ENCODE peak calls at places on chromosomes 16 and 17, in eight cellular contexts. T, Y, A, E, I, L, R and U are unnamed samples.

GRCh38 chr17:66686601-66687000 is 148.3 kb upstream of the CACNG5 start:
- DNase-seq in T (no peak), Y (no peak), A (no peak), E (no peak), I (no peak), L (no peak), R (no peak), U (no peak)

GRCh38 chr17:48066192-48066591 is 18.0 kb downstream of the NFE2L1 start:
- DNase-seq in T (no peak), Y (no peak), A (no peak), E (no peak), I (no peak), L (no peak), R (no peak), U (no peak)

GRCh38 chr17:64231567-64232141 is 31.4 kb downstream of the TEX2 start:
- DNase-seq in T (no peak), Y (no peak), A (no peak), E (no peak), I (no peak), L (no peak), R (no peak), U (no peak)

GRCh38 chr16:88652763-88653065 is 1.9 kb upstream of the CYBA start:
- DNase-seq in T (no peak), Y (no peak), A (no peak), E (no peak), I (no peak), L (no peak), R (no peak), U (no peak)

GRCh38 chr17:46863383-46864121 is 12.2 kb downstream of the WNT9B start:
- DNase-seq in T (no peak), Y (no peak), A (no peak), E (no peak), I (no peak), L (no peak), R (no peak), U (no peak)

GRCh38 chr16:1310832-1311200 is 1.4 kb downstream of the UBE2I start:
- DNase-seq in T (no peak), Y (peak; percentile 15), A (peak; percentile 56), E (no peak), I (no peak), L (no peak), R (no peak), U (peak; percentile 23)

GRCh38 chr16:2751577-2752034 is 832 bp upstream of the SRRM2 start:
- DNase-seq in T (no peak), Y (no peak), A (no peak), E (no peak), I (no peak), L (no peak), R (no peak), U (peak; percentile 77)

GRCh38 chr17:5665164-5665563 is 80.9 kb upstream of the NLRP1 start:
- DNase-seq in T (no peak), Y (no peak), A (no peak), E (peak; percentile 13), I (no peak), L (no peak), R (no peak), U (no peak)

GRCh38 chr17:79051306-79051705 is 23.3 kb upstream of the ENGASE start:
- DNase-seq in T (no peak), Y (no peak), A (no peak), E (no peak), I (no peak), L (no peak), R (no peak), U (no peak)

GRCh38 chr16:55901756-55902155 is 26.6 kb upstream of the CES5A start:
- DNase-seq in T (no peak), Y (no peak), A (no peak), E (no peak), I (no peak), L (no peak), R (no peak), U (no peak)

GRCh38 chr16:61936522-61936921 is 99.7 kb downstream of the CDH8 start:
- DNase-seq in T (no peak), Y (no peak), A (no peak), E (no peak), I (no peak), L (no peak), R (no peak), U (peak; percentile 39)

GRCh38 chr17:71417142-71417541 is 703.7 kb upstream of the SOX9 start:
- DNase-seq in T (no peak), Y (no peak), A (no peak), E (no peak), I (no peak), L (no peak), R (no peak), U (no peak)

GRCh38 chr17:1147664-1148063 is 32.1 kb downstream of the ABR start:
- DNase-seq in T (peak; percentile 88), Y (no peak), A (no peak), E (peak; percentile 17), I (peak; percentile 91), L (no peak), R (no peak), U (peak; percentile 73)

GRCh38 chr17:1304962-1305361 is 25.5 kb downstream of the TRARG1 start:
- DNase-seq in T (no peak), Y (no peak), A (no peak), E (no peak), I (no peak), L (no peak), R (no peak), U (no peak)

GRCh38 chr16:67959520-67959919 is 8.9 kb downstream of the SLC12A4 start:
- DNase-seq in T (no peak), Y (no peak), A (no peak), E (peak; percentile 86), I (no peak), L (no peak), R (no peak), U (no peak)

GRCh38 chr16:4678596-4678995 is 14.8 kb upstream of the NUDT16L1 start:
- DNase-seq in T (no peak), Y (no peak), A (no peak), E (no peak), I (no peak), L (no peak), R (no peak), U (no peak)

GRCh38 chr17:69059458-69060205 is 1.1 kb downstream of the ABCA9 start:
- DNase-seq in T (no peak), Y (no peak), A (no peak), E (no peak), I (no peak), L (no peak), R (no peak), U (no peak)

GRCh38 chr17:80927791-80928216 is 63.8 kb upstream of the CHMP6 start:
- DNase-seq in T (no peak), Y (no peak), A (no peak), E (no peak), I (no peak), L (no peak), R (no peak), U (peak; percentile 22)
- TF ChIP-seq CTCF in T (no peak), Y (no peak), A (no peak), E (no peak), I (no peak), L (no peak), R (no peak), U (no peak)

GRCh38 chr17:77266891-77267341 is 126.1 kb downstream of the SEC14L1 start:
- DNase-seq in T (no peak), Y (no peak), A (no peak), E (no peak), I (no peak), L (peak; percentile 51), R (no peak), U (peak; percentile 56)
- TF ChIP-seq CTCF in T (peak; percentile 29), Y (no peak), A (no peak), E (no peak), I (no peak), L (peak; percentile 59), R (no peak), U (peak; percentile 60)

GRCh38 chr17:37744961-37745800 is at the start of gene HNF1B:
- DNase-seq in T (peak; percentile 68), Y (no peak), A (no peak), E (no peak), I (peak; percentile 90), L (no peak), R (no peak), U (no peak)
- TF ChIP-seq CTCF in T (peak; percentile 48), Y (no peak), A (no peak), E (no peak), I (no peak), L (no peak), R (no peak), U (no peak)

GRCh38 chr16:66042341-66042740 is 324.1 kb upstream of the CDH5 start:
- DNase-seq in T (no peak), Y (no peak), A (no peak), E (no peak), I (no peak), L (no peak), R (no peak), U (no peak)
- TF ChIP-seq CTCF in T (no peak), Y (no peak), A (no peak), E (no peak), I (no peak), L (no peak), R (no peak), U (no peak)

GRCh38 chr17:52298881-52299280 is 140.4 kb upstream of the CA10 start:
- DNase-seq in T (no peak), Y (no peak), A (no peak), E (no peak), I (no peak), L (no peak), R (no peak), U (no peak)

DNA sequence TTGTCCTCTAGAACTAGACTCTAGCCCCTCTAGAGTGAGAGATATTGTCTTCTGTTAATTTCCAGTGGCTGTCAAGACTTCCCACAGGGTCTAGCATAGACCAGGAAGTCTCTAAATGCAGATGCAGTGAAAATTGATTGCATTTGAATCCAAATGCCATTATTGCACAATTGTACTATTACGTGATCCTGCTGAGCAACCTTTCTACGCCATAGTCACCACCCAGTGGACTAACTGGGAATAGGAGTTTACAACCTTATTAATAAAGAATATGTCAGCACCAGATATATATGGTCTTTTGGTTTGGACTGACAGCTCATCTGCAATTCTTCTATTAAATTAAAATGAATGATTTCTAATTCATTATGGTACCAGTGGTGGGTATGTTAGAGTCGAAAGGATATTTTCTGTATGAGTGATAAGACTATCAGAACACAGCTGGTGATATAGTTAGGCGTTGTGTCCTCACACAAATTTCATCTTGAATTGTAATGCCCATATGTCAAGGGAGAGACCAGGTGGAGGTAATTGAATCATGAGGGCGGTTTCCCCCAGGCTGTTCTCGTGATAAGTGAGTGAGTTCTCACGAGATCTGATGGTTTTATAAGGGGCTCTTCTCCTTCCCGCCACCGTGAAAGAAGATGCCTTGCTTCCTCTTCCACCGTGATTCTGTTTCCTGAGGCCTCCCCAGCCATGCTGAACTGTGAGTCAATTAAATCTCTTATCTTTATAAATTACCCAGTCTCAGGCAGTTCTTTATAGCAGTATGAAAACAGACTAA is 138.9 kb upstream of the CA10 start:
- DNase-seq in T (peak; percentile 25), Y (no peak), A (no peak), E (no peak), I (no peak), L (peak; percentile 16), R (no peak), U (no peak)
- TF ChIP-seq CTCF in T (no peak), Y (no peak), A (no peak), E (no peak), I (no peak), L (no peak), R (no peak), U (no peak)